ENCODE peak calls at places on chromosomes 7 and 10, in nine cellular contexts. B, Y, P, X, T, G, K, E and C are unnamed samples.
A peak's percentile ranks its signal among the peaks of the same experiment; 100 is the strongest.

GRCh38 chr7:149524399-149524798 is 26.8 kb upstream of the ZNF746 start:
- DNase-seq in B (no peak), Y (no peak), P (no peak), X (no peak), T (no peak), G (no peak), K (no peak), E (peak; percentile 59), C (no peak)

GRCh38 chr7:31735991-31736982 is 49.3 kb downstream of the PPP1R17 start:
- DNase-seq in B (no peak), Y (peak; percentile 87), P (peak; percentile 41), X (no peak), T (no peak), G (peak; percentile 81), K (no peak), E (peak; percentile 55), C (peak; percentile 24)

GRCh38 chr10:97046426-97047072 is 139.2 kb downstream of the SLIT1 start:
- DNase-seq in B (no peak), Y (no peak), P (no peak), X (no peak), T (no peak), G (no peak), K (no peak), E (no peak), C (no peak)

GRCh38 chr7:132347129-132347528 is 229.1 kb downstream of the PLXNA4 start:
- DNase-seq in B (no peak), Y (no peak), P (no peak), X (no peak), T (no peak), G (no peak), K (no peak), E (no peak), C (no peak)

GRCh38 chr7:99457050-99457645 is 8.8 kb downstream of the ATP5MF start:
- DNase-seq in B (no peak), Y (no peak), P (no peak), X (no peak), T (no peak), G (no peak), K (no peak), E (no peak), C (no peak)

GRCh38 chr10:42943025-42943818 is 133.6 kb upstream of the RET start:
- DNase-seq in B (no peak), Y (no peak), P (no peak), X (no peak), T (no peak), G (no peak), K (no peak), E (no peak), C (no peak)

GRCh38 chr7:117871778-117872538 is 1.3 kb downstream of the CTTNBP2 start:
- DNase-seq in B (no peak), Y (peak; percentile 4), P (no peak), X (no peak), T (no peak), G (peak; percentile 47), K (no peak), E (peak; percentile 32), C (no peak)

GRCh38 chr7:101936612-101937231 is 119.3 kb downstream of the CUX1 start:
- DNase-seq in B (no peak), Y (peak; percentile 52), P (no peak), X (no peak), T (no peak), G (no peak), K (no peak), E (no peak), C (no peak)

GRCh38 chr7:26508917-26509316 is 217.3 kb downstream of the SNX10 start:
- DNase-seq in B (no peak), Y (no peak), P (no peak), X (no peak), T (no peak), G (no peak), K (no peak), E (no peak), C (no peak)